ENCODE peak calls at places on chromosome 14, in five cellular contexts. J is amniotic stem cell; U is SHP77; L is activated CD4-positive, alpha-beta memory T cell treated with anti-CD3 and anti-CD28 coated beads, Interleukin-2, amount 10 ng/mL, durations not matched to agents 7 days and 5 days; X is central memory CD4-positive, alpha-beta T cell. R is an unnamed sample.

GRCh38 chr14:61525293-61526011 is 169.9 kb upstream of the HIF1A start:
- DNase-seq in J (no peak), U (no peak), L (peak), X (peak), R (peak)

GRCh38 chr14:59541731-59542130 is 34.9 kb downstream of the CCDC175 start:
- DNase-seq in J (no peak), U (no peak), L (no peak), X (no peak), R (no peak)

GRCh38 chr14:61106627-61107147 is 125.6 kb downstream of the SLC38A6 start:
- DNase-seq in J (no peak), U (no peak), L (no peak), X (no peak), R (peak)

GRCh38 chr14:96080571-96080970 is 41.4 kb downstream of the C14orf132 start:
- DNase-seq in J (no peak), U (no peak), L (no peak), X (no peak), R (no peak)

GRCh38 chr14:102798926-102799325 is 21.7 kb downstream of the TRAF3 start:
- DNase-seq in J (no peak), U (no peak), L (no peak), X (no peak), R (no peak)

GRCh38 chr14:99616832-99617488 is 13.0 kb upstream of the CCDC85C start:
- DNase-seq in J (no peak), U (no peak), L (no peak), X (no peak), R (no peak)

GRCh38 chr14:21092147-21093011 is 6.1 kb downstream of the ZNF219 start:
- DNase-seq in J (no peak), U (peak), L (peak), X (peak), R (no peak)

GRCh38 chr14:30064454-30064853 is 136.8 kb upstream of the PRKD1 start:
- DNase-seq in J (no peak), U (no peak), L (no peak), X (no peak), R (no peak)

GRCh38 chr14:105086833-105087307 is 21.6 kb upstream of the GPR132 start:
- DNase-seq in J (peak), U (peak), L (peak), X (peak), R (peak)

GRCh38 chr14:69274321-69274720 is 14.4 kb downstream of the GALNT16 start:
- DNase-seq in J (no peak), U (no peak), L (no peak), X (no peak), R (no peak)

GRCh38 chr14:37144729-37145363 is 27.6 kb downstream of the SLC25A21 start:
- DNase-seq in J (no peak), U (no peak), L (no peak), X (no peak), R (no peak)

GRCh38 chr14:96299441-96299840 is 43.4 kb downstream of the BDKRB1 start:
- DNase-seq in J (no peak), U (no peak), L (no peak), X (no peak), R (no peak)

GRCh38 chr14:92549853-92550244 is 36.3 kb downstream of the RIN3 start:
- DNase-seq in J (no peak), U (no peak), L (no peak), X (no peak), R (no peak)

GRCh38 chr14:36161781-36162180 is 14.7 kb downstream of the PTCSC3 start:
- DNase-seq in J (no peak), U (no peak), L (no peak), X (no peak), R (no peak)

GRCh38 chr14:81504864-81505263 is 28.8 kb downstream of the SEL1L start:
- DNase-seq in J (no peak), U (no peak), L (no peak), X (no peak), R (no peak)

GRCh38 chr14:44910826-44911225 is 50.9 kb downstream of the KLHL28 start:
- DNase-seq in J (no peak), U (no peak), L (no peak), X (no peak), R (no peak)

GRCh38 chr14:72126561-72126960 is 194.3 kb downstream of the RGS6 start:
- DNase-seq in J (no peak), U (peak), L (no peak), X (no peak), R (no peak)